ENCODE peak calls at places on chromosomes 11 and 22, in five cellular contexts. R is EH, J is EL, E is left ventricle myocardium superior, I is NCI-H1105. W is an unnamed sample.
A peak's percentile ranks its signal among the peaks of the same experiment; 100 is the strongest.

GRCh38 chr11:23990346-23990745 is 506.5 kb upstream of the LUZP2 start:
- DNase-seq in R (peak; percentile 59), J (peak; percentile 56), E (no peak), I (no peak), W (peak; percentile 19)

GRCh38 chr11:133916790-133917440 is 39.9 kb downstream of the IGSF9B start:
- DNase-seq in R (no peak), J (no peak), E (no peak), I (no peak), W (no peak)

GRCh38 chr11:1224491-1225385 is 1.9 kb downstream of the MUC5B start:
- DNase-seq in R (no peak), J (no peak), E (peak; percentile 26), I (no peak), W (no peak)

GRCh38 chr11:123137496-123138270 is 57.4 kb downstream of the CLMP start:
- DNase-seq in R (peak; percentile 97), J (peak; percentile 93), E (peak; percentile 91), I (no peak), W (peak; percentile 75)

GRCh38 chr11:96167233-96167632 is 175.8 kb downstream of the MAML2 start:
- DNase-seq in R (no peak), J (no peak), E (no peak), I (no peak), W (no peak)

GRCh38 chr11:128757886-128758612 is 64.2 kb downstream of the FLI1 start:
- DNase-seq in R (no peak), J (no peak), E (no peak), I (no peak), W (no peak)

GRCh38 chr11:123526918-123527317 is 96.8 kb downstream of the GRAMD1B start:
- DNase-seq in R (no peak), J (no peak), E (no peak), I (no peak), W (no peak)

GRCh38 chr22:35092146-35092805 is 26.3 kb downstream of the ISX start:
- DNase-seq in R (no peak), J (no peak), E (no peak), I (no peak), W (no peak)

GRCh38 chr11:73969991-73970800 is 12.4 kb downstream of the UCP2 start:
- DNase-seq in R (no peak), J (no peak), E (no peak), I (no peak), W (no peak)

GRCh38 chr11:130706572-130706971 is 209.7 kb downstream of the SNX19 start:
- DNase-seq in R (peak; percentile 44), J (peak; percentile 64), E (no peak), I (no peak), W (peak; percentile 40)

GRCh38 chr11:19711911-19712280 is 741 bp upstream of the NAV2 start:
- DNase-seq in R (no peak), J (no peak), E (no peak), I (no peak), W (no peak)

GRCh38 chr11:115168229-115168671 is 336.0 kb downstream of the CADM1 start:
- DNase-seq in R (peak; percentile 27), J (no peak), E (peak; percentile 50), I (no peak), W (no peak)

W was measured in IMR-90.